ENCODE peak calls at places on chromosomes 1 and 21, in six cellular contexts. Z is hippocampal formation; N is T-helper 9 cell; O is GM04503; L is T-helper 1 cell; H is effector CD4-positive, alpha-beta T cell. E is an unnamed sample.

GRCh38 chr1:206469933-206470691 is at the start of gene IKBKE:
- DNase-seq in Z (peak; percentile 40), H (peak; percentile 30), N (peak; percentile 27), O (no peak), L (no peak), E (peak; percentile 44)

GRCh38 chr1:76023669-76024407 is 50.7 kb upstream of the ST6GALNAC3 start:
- DNase-seq in O (no peak), H (no peak), Z (no peak), N (no peak), L (no peak), E (no peak)

GRCh38 chr1:199291022-199291740 is 652.3 kb downstream of the PTPRC start:
- DNase-seq in N (no peak), O (no peak), L (no peak), H (no peak), Z (no peak), E (no peak)

GRCh38 chr21:39082656-39083376 is 100.4 kb downstream of the PSMG1 start:
- DNase-seq in H (no peak), Z (no peak), L (no peak), N (no peak), O (no peak), E (no peak)

GRCh38 chr1:109263234-109263596 is 13.9 kb downstream of the CELSR2 start:
- DNase-seq in Z (no peak), N (no peak), L (no peak), H (no peak), O (no peak), E (no peak)

GRCh38 chr1:176602388-176603004 is 139.5 kb downstream of the PAPPA2 start:
- DNase-seq in O (no peak), H (no peak), N (no peak), Z (no peak), L (no peak), E (no peak)

GRCh38 chr1:198447468-198447867 is 93.0 kb downstream of the ATP6V1G3 start:
- DNase-seq in H (no peak), L (no peak), N (no peak), O (no peak), Z (no peak), E (no peak)

GRCh38 chr1:51515312-51515960 is 3.6 kb downstream of the EPS15 start:
- DNase-seq in O (no peak), N (no peak), H (no peak), Z (no peak), L (no peak), E (no peak)

GRCh38 chr1:13661539-13661938 is 38.4 kb upstream of the PRDM2 start:
- DNase-seq in L (no peak), Z (no peak), H (no peak), O (no peak), N (no peak), E (no peak)

GRCh38 chr1:224564491-224565084 is 51.5 kb upstream of the CNIH3 start:
- DNase-seq in Z (no peak), H (no peak), O (no peak), N (no peak), L (no peak), E (no peak)

GRCh38 chr21:41580758-41581554 is 73.0 kb upstream of the TMPRSS2 start:
- DNase-seq in Z (no peak), N (no peak), H (no peak), O (no peak), L (no peak), E (no peak)

GRCh38 chr1:181139631-181140051 is 51.1 kb downstream of the IER5 start:
- DNase-seq in L (no peak), Z (no peak), O (no peak), N (no peak), H (no peak), E (no peak)

GRCh38 chr1:9145714-9146113 is 16.8 kb upstream of the GPR157 start:
- DNase-seq in L (no peak), Z (no peak), O (no peak), H (no peak), N (no peak), E (no peak)

GRCh38 chr21:26842976-26843911 is 2.0 kb downstream of the ADAMTS1 start:
- DNase-seq in O (peak; percentile 81), N (no peak), L (no peak), H (no peak), Z (peak; percentile 77), E (peak; percentile 94)

GRCh38 chr1:43232071-43232470 is 37.7 kb upstream of the TMEM125 start:
- DNase-seq in N (no peak), H (no peak), L (no peak), Z (no peak), O (no peak), E (no peak)

GRCh38 chr21:42655797-42656770 is 2.7 kb downstream of the PDE9A start:
- DNase-seq in L (no peak), O (no peak), N (no peak), Z (no peak), H (no peak), E (no peak)

GRCh38 chr1:27566462-27567182 is 37.3 kb downstream of the AHDC1 start:
- DNase-seq in Z (no peak), H (no peak), L (no peak), O (no peak), N (no peak), E (no peak)

GRCh38 chr1:8161546-8162110 is 135.5 kb upstream of the ERRFI1 start:
- DNase-seq in N (no peak), O (no peak), L (no peak), H (no peak), Z (no peak), E (no peak)

GRCh38 chr1:15245593-15246325 is 1.3 kb upstream of the FHAD1 start:
- DNase-seq in N (no peak), H (no peak), L (no peak), Z (no peak), O (peak; percentile 51), E (no peak)

GRCh38 chr21:41779659-41780058 is 12.8 kb upstream of the RIPK4 start:
- DNase-seq in O (no peak), N (no peak), H (no peak), L (no peak), Z (no peak), E (no peak)

GRCh38 chr1:172642970-172643369 is 15.9 kb upstream of the FASLG start:
- DNase-seq in H (no peak), L (no peak), O (no peak), N (no peak), Z (no peak), E (no peak)

GRCh38 chr1:210239295-210240155 is 6.9 kb downstream of the SERTAD4 start:
- DNase-seq in N (no peak), H (no peak), L (no peak), Z (peak; percentile 8), O (no peak), E (no peak)

GRCh38 chr1:68963353-68963752 is 466.5 kb upstream of the DEPDC1 start:
- DNase-seq in Z (no peak), H (no peak), N (no peak), L (no peak), O (no peak), E (no peak)

GRCh38 chr1:2108213-2108876 is 58.1 kb downstream of the PRKCZ start:
- DNase-seq in H (no peak), O (no peak), Z (no peak), N (no peak), L (no peak), E (no peak)

GRCh38 chr1:214688891-214689290 is 85.9 kb downstream of the CENPF start:
- DNase-seq in L (no peak), H (no peak), N (no peak), Z (no peak), O (no peak), E (no peak)

GRCh38 chr21:37757631-37758376 is 158.5 kb downstream of the KCNJ6 start:
- DNase-seq in L (no peak), H (no peak), N (no peak), Z (no peak), O (no peak), E (no peak)

GRCh38 chr1:998905-999796 is 746 bp downstream of the HES4 start:
- DNase-seq in Z (no peak), N (no peak), O (no peak), H (no peak), L (no peak), E (no peak)